ENCODE peak calls at places on chromosomes 12 and 14, in seven cellular contexts. P is sigmoid colon, O is upper lobe of left lung, H is transverse colon, Y is H1, I is endothelial cell of umbilical vein, D is GM23338. M is an unnamed sample.

GRCh38 chr14:74655597-74656389 is 43.8 kb upstream of the LTBP2 start:
- DNase-seq in P (no peak), O (no peak), H (no peak), Y (no peak), I (no peak), D (no peak), M (no peak)

GRCh38 chr12:110758922-110759321 is 16.2 kb upstream of the PPP1CC start:
- DNase-seq in P (no peak), O (no peak), H (peak), Y (no peak), I (no peak), D (no peak), M (no peak)

GRCh38 chr12:132428872-132429121 is 61.2 kb upstream of the FBRSL1 start:
- DNase-seq in P (no peak), O (no peak), H (no peak), Y (no peak), I (no peak), D (no peak), M (no peak)

GRCh38 chr12:102681747-102682146 is 201.4 kb upstream of the IGF1 start:
- DNase-seq in P (no peak), O (no peak), H (no peak), Y (no peak), I (no peak), D (no peak), M (no peak)

GRCh38 chr12:55996201-55996714 is 818 bp upstream of the SUOX start:
- DNase-seq in P (peak), O (peak), H (peak), Y (peak), I (peak), D (peak), M (peak)

GRCh38 chr14:46769292-46769691 is 117.7 kb upstream of the RPL10L start:
- DNase-seq in P (no peak), O (no peak), H (no peak), Y (no peak), I (no peak), D (no peak), M (peak)

GRCh38 chr12:25248732-25249131 is 2.0 kb downstream of the KRAS start:
- DNase-seq in P (no peak), O (no peak), H (no peak), Y (no peak), I (no peak), D (no peak), M (no peak)

GRCh38 chr14:95564060-95564459 is 29.2 kb downstream of the GLRX5 start:
- DNase-seq in P (no peak), O (no peak), H (no peak), Y (no peak), I (no peak), D (no peak), M (no peak)

GRCh38 chr12:50326636-50327284 is 43.4 kb upstream of the LIMA1 start:
- DNase-seq in P (no peak), O (peak), H (peak), Y (no peak), I (peak), D (no peak), M (no peak)

DNA sequence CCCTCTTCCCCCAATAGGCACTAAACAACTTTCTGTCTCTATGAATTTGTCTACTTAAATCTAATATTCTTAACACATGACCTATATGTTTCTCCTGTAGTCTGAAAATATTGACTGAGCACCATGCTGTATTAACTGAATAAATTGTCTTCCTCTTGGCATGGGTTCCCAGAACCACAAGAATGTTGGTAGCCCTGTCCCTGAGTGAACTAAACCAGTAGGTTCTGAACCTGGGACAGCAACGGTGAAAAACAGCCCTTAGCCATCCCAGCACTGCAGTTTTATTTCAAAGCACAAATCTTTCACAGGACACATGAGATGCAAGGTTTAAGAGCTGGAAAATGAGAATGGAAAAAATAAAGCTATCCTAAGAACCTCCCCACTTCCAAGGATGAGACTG is 20.4 kb upstream of the HSP90B1 start:
- DNase-seq in P (no peak), O (no peak), H (no peak), Y (no peak), I (no peak), D (no peak), M (no peak)
- TF ChIP-seq POLR2AphosphoS5 in P (no peak), O (no peak), H (no peak), Y (no peak), I (no peak), D (no peak), M (no peak)

GRCh38 chr12:31903025-31903424 is 56.2 kb upstream of the RESF1 start:
- DNase-seq in P (no peak), O (no peak), H (no peak), Y (no peak), I (no peak), D (no peak), M (no peak)

DNA sequence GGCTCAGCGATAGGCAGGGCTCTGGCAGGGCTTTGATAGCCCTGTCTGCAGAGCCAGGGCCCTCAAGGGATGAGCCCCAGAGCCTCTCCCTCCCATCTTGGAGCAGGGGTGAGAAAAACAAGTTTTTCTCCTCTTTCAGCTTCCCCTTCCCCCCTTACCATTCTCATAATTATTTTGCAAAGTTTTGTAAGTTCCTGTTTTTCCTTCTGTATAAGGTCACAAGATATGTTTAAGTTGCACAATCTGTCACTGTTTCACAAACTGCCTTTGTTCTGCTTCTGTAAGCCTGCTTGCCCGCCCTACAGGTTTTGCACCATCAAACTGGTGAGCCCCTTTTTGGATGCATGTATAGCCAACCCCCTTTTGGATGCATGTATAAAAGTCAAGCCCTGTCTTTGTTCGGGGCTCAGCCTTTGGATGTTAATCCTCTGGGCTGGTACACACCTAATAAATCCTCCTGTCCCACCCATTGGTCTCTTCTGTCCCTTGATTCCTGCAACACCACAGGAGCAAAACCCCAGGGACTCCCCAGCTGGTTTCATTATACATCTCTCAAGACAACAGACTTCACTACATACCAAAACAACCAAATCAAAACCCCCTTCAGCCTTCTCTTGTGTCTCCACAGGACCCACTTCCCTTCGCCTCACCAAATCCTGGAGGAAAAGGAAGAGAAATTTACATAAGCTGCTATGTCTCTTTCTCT is 52.5 kb upstream of the RESF1 start:
- DNase-seq in P (no peak), O (peak), H (no peak), Y (no peak), I (no peak), D (no peak), M (no peak)
- TF ChIP-seq POLR2AphosphoS5 in P (no peak), O (no peak), H (no peak), Y (no peak), I (no peak), D (no peak), M (no peak)

GRCh38 chr12:124928095-124928911 is 13.9 kb upstream of the UBC start:
- DNase-seq in P (peak), O (peak), H (peak), Y (no peak), I (peak), D (peak), M (no peak)
- TF ChIP-seq POLR2AphosphoS5 in P (peak), O (peak), H (peak), Y (no peak), I (peak), D (no peak), M (peak)

GRCh38 chr12:59861635-59862034 is 265.8 kb downstream of the SLC16A7 start:
- DNase-seq in P (no peak), O (no peak), H (no peak), Y (no peak), I (no peak), D (no peak), M (no peak)

DNA sequence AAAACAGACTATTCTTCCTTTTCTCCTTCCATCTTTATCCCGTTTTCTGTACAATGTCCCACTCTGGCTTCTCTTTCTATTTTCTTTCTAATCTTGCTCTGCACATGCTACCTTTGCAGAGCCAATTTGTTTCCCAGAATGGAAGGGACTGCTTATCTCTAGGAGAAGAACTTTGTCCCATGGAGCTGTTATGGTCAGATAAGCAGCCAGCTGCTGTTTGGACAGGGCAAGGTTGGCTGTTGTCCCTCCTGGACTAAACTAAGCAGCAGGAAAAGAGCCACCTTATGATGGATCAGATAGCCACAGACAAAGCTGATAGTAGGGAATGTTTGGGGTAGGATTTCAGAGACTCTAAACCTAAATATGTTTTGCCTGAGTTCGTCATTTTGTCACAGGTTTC is 262.7 kb downstream of the SLC16A7 start:
- DNase-seq in P (no peak), O (no peak), H (peak), Y (no peak), I (peak), D (no peak), M (no peak)
- TF ChIP-seq POLR2AphosphoS5 in P (no peak), O (no peak), H (no peak), Y (no peak), I (no peak), D (no peak), M (no peak)

M was measured in GM12891.